ENCODE peak calls at places on chromosome 1, in seven cellular contexts. V, N, D, A, Q, I and J are unnamed samples.

GRCh38 chr1:184792450-184792969 is 37.9 kb upstream of the EDEM3 start:
- DNase-seq in V (no peak), N (no peak), D (no peak), A (peak; percentile 93), Q (no peak), I (peak; percentile 85), J (no peak)

GRCh38 chr1:117069220-117069844 is 9.2 kb downstream of the TTF2 start:
- DNase-seq in V (no peak), N (no peak), D (no peak), A (no peak), Q (no peak), I (no peak), J (no peak)

GRCh38 chr1:22349302-22350043 is 102.2 kb upstream of the ZBTB40 start:
- DNase-seq in V (no peak), N (no peak), D (no peak), A (peak; percentile 34), Q (peak; percentile 67), I (no peak), J (peak; percentile 38)

GRCh38 chr1:200925821-200926220 is 31.1 kb downstream of the INAVA start:
- DNase-seq in V (no peak), N (no peak), D (no peak), A (no peak), Q (no peak), I (no peak), J (no peak)

GRCh38 chr1:13583592-13583963 is at the start of gene PDPN:
- DNase-seq in V (peak; percentile 37), N (peak; percentile 85), D (peak; percentile 25), A (peak; percentile 85), Q (peak; percentile 51), I (no peak), J (no peak)

GRCh38 chr1:63405021-63405420 is 37.6 kb downstream of the ALG6 start:
- DNase-seq in V (no peak), N (no peak), D (no peak), A (no peak), Q (no peak), I (no peak), J (no peak)

GRCh38 chr1:116537439-116537838 is 33.4 kb downstream of the CD58 start:
- DNase-seq in V (no peak), N (no peak), D (no peak), A (no peak), Q (no peak), I (no peak), J (no peak)

GRCh38 chr1:177585492-177586220 is 384.2 kb downstream of the SEC16B start:
- DNase-seq in V (no peak), N (no peak), D (peak; percentile 87), A (no peak), Q (no peak), I (no peak), J (peak; percentile 21)

GRCh38 chr1:67427947-67428346 is 2.3 kb downstream of the SERBP1 start:
- DNase-seq in V (no peak), N (no peak), D (no peak), A (no peak), Q (no peak), I (no peak), J (no peak)

GRCh38 chr1:21334214-21335087 is 44.2 kb upstream of the ECE1 start:
- DNase-seq in V (no peak), N (peak; percentile 65), D (no peak), A (peak; percentile 94), Q (no peak), I (peak; percentile 68), J (no peak)

GRCh38 chr1:33392639-33393038 is 38.3 kb downstream of the PHC2 start:
- DNase-seq in V (no peak), N (no peak), D (peak; percentile 26), A (no peak), Q (no peak), I (no peak), J (peak; percentile 74)

GRCh38 chr1:228527596-228527995 is 40.4 kb downstream of the RNF187 start:
- DNase-seq in V (no peak), N (no peak), D (no peak), A (no peak), Q (no peak), I (no peak), J (no peak)

GRCh38 chr1:59605184-59605583 is 209.6 kb upstream of the HOOK1 start:
- DNase-seq in V (no peak), N (no peak), D (no peak), A (no peak), Q (no peak), I (no peak), J (no peak)

GRCh38 chr1:31712625-31713024 is 8.8 kb upstream of the COL16A1 start:
- DNase-seq in V (no peak), N (no peak), D (no peak), A (peak; percentile 94), Q (no peak), I (no peak), J (no peak)

GRCh38 chr1:107669996-107670395 is 295.0 kb downstream of the VAV3 start:
- DNase-seq in V (no peak), N (no peak), D (peak; percentile 79), A (no peak), Q (peak; percentile 58), I (no peak), J (no peak)

GRCh38 chr1:229087906-229088305 is 183.0 kb upstream of the RAB4A start:
- DNase-seq in V (no peak), N (no peak), D (no peak), A (no peak), Q (no peak), I (no peak), J (no peak)